ENCODE peak calls at places on chromosomes 13 and 19, in nine cellular contexts. F is cardiac fibroblast, I is left ventricle myocardium inferior, U is heart right ventricle, Z is neural progenitor cell, S is cardiac muscle cell, D is PC-3, Y is ascending aorta, E is kidney epithelial cell. G is an unnamed sample.

GRCh38 chr19:4976412-4977298 is 7.7 kb downstream of the KDM4B start:
- DNase-seq in F (peak; percentile 97), I (peak; percentile 72), U (peak; percentile 57), Z (peak; percentile 44), S (no peak), D (peak; percentile 89), Y (peak; percentile 63), E (peak; percentile 64), G (peak; percentile 90)

GRCh38 chr19:3335431-3336350 is 30.7 kb upstream of the NFIC start:
- DNase-seq in F (peak; percentile 43), I (peak; percentile 66), U (peak; percentile 46), Z (no peak), S (no peak), D (peak; percentile 20), Y (peak; percentile 56), E (no peak), G (no peak)

GRCh38 chr19:7926021-7926726 is at the start of gene CTXN1:
- DNase-seq in F (peak; percentile 44), I (peak; percentile 71), U (no peak), Z (peak; percentile 91), S (peak; percentile 85), D (peak; percentile 71), Y (no peak), E (no peak), G (no peak)

GRCh38 chr13:23500858-23501257 is 67.4 kb upstream of the SACS start:
- DNase-seq in F (peak; percentile 86), I (no peak), U (no peak), Z (no peak), S (no peak), D (peak; percentile 85), Y (no peak), E (no peak), G (peak; percentile 89)

GRCh38 chr13:89932902-89933301 is 1414.6 kb upstream of the MIR17HG start:
- DNase-seq in F (no peak), I (no peak), U (no peak), Z (no peak), S (no peak), D (no peak), Y (no peak), E (no peak), G (no peak)

GRCh38 chr13:51125495-51126226 is 14.6 kb upstream of the C13orf42 start:
- DNase-seq in F (peak; percentile 71), I (peak; percentile 21), U (peak; percentile 53), Z (peak; percentile 85), S (peak; percentile 78), D (peak; percentile 61), Y (no peak), E (no peak), G (no peak)

GRCh38 chr19:55322495-55322894 is 2.6 kb downstream of the TMEM150B start:
- DNase-seq in F (no peak), I (no peak), U (no peak), Z (no peak), S (no peak), D (no peak), Y (no peak), E (no peak), G (no peak)

GRCh38 chr13:111480976-111481375 is 160.5 kb downstream of the TEX29 start:
- DNase-seq in F (no peak), I (no peak), U (no peak), Z (no peak), S (no peak), D (no peak), Y (no peak), E (no peak), G (no peak)

GRCh38 chr13:48316826-48317510 is 13.4 kb downstream of the RB1 start:
- DNase-seq in F (no peak), I (no peak), U (no peak), Z (no peak), S (no peak), D (no peak), Y (no peak), E (no peak), G (no peak)

GRCh38 chr13:113798200-113798811 is 39.3 kb downstream of the TMEM255B start:
- DNase-seq in F (no peak), I (no peak), U (no peak), Z (no peak), S (no peak), D (no peak), Y (no peak), E (no peak), G (no peak)

GRCh38 chr19:6241056-6241455 is 38.7 kb downstream of the MLLT1 start:
- DNase-seq in F (no peak), I (peak; percentile 12), U (no peak), Z (no peak), S (no peak), D (no peak), Y (no peak), E (no peak), G (no peak)

GRCh38 chr13:36445806-36446423 is 13.6 kb downstream of the CCNA1 start:
- DNase-seq in F (peak; percentile 90), I (no peak), U (no peak), Z (no peak), S (no peak), D (peak; percentile 76), Y (no peak), E (no peak), G (no peak)

GRCh38 chr13:36445278-36445677 is 13.0 kb downstream of the CCNA1 start:
- DNase-seq in F (no peak), I (no peak), U (no peak), Z (no peak), S (no peak), D (no peak), Y (no peak), E (no peak), G (no peak)

GRCh38 chr13:36450534-36450933 is 18.2 kb downstream of the CCNA1 start:
- DNase-seq in F (no peak), I (no peak), U (no peak), Z (no peak), S (no peak), D (no peak), Y (no peak), E (no peak), G (no peak)

GRCh38 chr13:36447501-36447900 is 15.2 kb downstream of the CCNA1 start:
- DNase-seq in F (peak; percentile 31), I (no peak), U (no peak), Z (no peak), S (no peak), D (no peak), Y (no peak), E (no peak), G (no peak)
- TF ChIP-seq CTCF in F (no peak), I (no peak), U (no peak), Z (no peak), S (no peak), D (no peak), Y (no peak), E (no peak), G (no peak)

GRCh38 chr13:35472308-35473008 is 4.0 kb downstream of the MAB21L1 start:
- DNase-seq in F (no peak), I (no peak), U (no peak), Z (peak; percentile 28), S (no peak), D (no peak), Y (no peak), E (no peak), G (no peak)

GRCh38 chr13:35478384-35479222 is 2.1 kb upstream of the MAB21L1 start:
- DNase-seq in F (no peak), I (no peak), U (no peak), Z (peak; percentile 82), S (peak; percentile 43), D (no peak), Y (no peak), E (no peak), G (no peak)

GRCh38 chr13:35475960-35476943 is at the start of gene MAB21L1:
- DNase-seq in F (peak; percentile 21), I (no peak), U (no peak), Z (peak; percentile 81), S (peak; percentile 35), D (no peak), Y (no peak), E (no peak), G (peak; percentile 96)

GRCh38 chr13:35474551-35474950 is 1.9 kb downstream of the MAB21L1 start:
- DNase-seq in F (peak; percentile 15), I (no peak), U (no peak), Z (peak; percentile 55), S (peak; percentile 29), D (no peak), Y (no peak), E (no peak), G (no peak)

DNA sequence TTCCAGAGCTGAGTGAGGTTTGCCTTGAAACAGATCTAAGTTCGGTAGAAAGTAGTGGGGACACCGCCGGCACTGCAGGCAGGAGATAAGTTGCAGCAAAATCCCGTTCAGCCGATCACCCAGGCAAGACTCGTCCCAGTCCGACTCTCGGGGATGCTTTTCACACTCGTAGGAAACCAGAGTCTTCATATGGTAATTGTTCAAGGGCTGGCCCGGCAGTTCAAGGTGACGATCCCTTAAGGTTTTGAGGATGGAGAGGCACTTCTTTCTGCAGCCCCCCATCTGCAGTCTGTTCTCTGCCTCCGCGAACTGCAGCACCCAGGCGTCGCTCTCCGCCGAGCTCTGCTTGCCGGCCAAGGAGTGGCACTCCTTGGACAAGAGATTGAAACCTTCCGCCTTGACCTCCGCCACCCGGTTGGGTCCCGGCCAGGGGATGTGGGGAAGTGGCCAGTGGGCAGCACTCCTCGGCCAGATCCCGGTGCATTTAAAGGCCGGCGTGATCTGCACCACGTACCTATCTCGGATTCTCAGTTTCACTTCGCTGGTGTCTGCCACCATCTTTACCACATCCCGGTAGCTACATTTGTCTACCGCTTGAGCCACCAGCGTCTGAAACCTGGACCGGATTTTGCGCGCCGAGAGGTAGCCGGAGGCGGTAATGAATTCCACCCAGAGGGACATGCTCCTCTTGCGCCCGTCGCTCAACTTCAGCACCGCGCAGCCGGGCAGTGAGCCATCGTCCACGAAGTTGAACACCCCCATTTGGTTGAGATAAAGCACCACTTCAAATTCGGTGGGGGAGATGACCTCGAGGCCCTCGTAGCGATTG is 1.1 kb downstream of the MAB21L1 start:
- DNase-seq in F (peak; percentile 34), I (no peak), U (peak; percentile 31), Z (peak; percentile 66), S (peak; percentile 39), D (no peak), Y (no peak), E (no peak), G (no peak)
- H3K4me3 ChIP-seq in F (peak overlapping the region; percentile 46), I (peak overlapping the region; percentile 68), U (peak overlapping the region; percentile 70), Z (peak overlapping the region; percentile 48), S (no peak overlapping the region), D (no peak overlapping the region), Y (peak overlapping the region; percentile 53), E (peak overlapping the region; percentile 24), G (peak overlapping the region; percentile 76)

GRCh38 chr19:1859319-1859718 is 4.1 kb downstream of the KLF16 start:
- DNase-seq in F (no peak), I (no peak), U (no peak), Z (peak; percentile 75), S (no peak), D (no peak), Y (no peak), E (no peak), G (no peak)
- TF ChIP-seq CTCF in F (no peak), I (no peak), U (no peak), Z (peak; percentile 36), S (no peak), D (no peak), Y (no peak), E (no peak), G (no peak)

DNA sequence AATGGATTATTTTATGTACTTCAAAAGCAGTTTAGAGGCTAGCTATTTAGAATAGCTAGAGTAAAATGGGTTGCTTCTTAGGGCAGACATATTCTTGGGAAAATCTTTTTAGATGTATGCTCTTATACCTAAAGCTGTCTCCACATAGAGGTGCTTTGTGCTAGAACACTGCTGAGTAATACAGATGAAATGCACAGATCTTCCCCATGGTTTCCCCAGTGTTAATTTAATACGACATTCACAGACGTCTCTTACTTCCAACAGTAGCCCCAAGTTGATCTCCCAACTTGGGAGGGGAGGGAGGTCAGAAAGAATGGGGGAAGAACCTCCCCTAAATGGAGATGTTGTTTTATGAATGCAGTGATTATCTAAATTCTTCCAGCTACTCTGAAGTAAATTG is 16.9 kb downstream of the NALCN start:
- DNase-seq in F (peak; percentile 46), I (no peak), U (no peak), Z (no peak), S (no peak), D (no peak), Y (no peak), E (no peak), G (no peak)
- H3K4me3 ChIP-seq in F (no peak overlapping the region), I (no peak overlapping the region), U (no peak overlapping the region), Z (no peak overlapping the region), S (no peak overlapping the region), D (no peak overlapping the region), Y (no peak overlapping the region), E (no peak overlapping the region), G (no peak overlapping the region)

G was measured in HFF-Myc.